ENCODE peak calls at places on chromosomes 6 and 20, in seven cellular contexts. One of them, this sample, is unnamed.
A peak's percentile ranks its signal among the peaks of the same experiment; 100 is the strongest.

GRCh38 chr6:28884423-28885148 is 39.2 kb downstream of the TRIM27 start:
- DNase-seq in left ventricle myocardium inferior: no peak
- DNase-seq in fibroblast of lung: no peak
- DNase-seq in neural crest cell: no peak
- DNase-seq in cardiac muscle cell: no peak
- DNase-seq in AG04449: no peak
- DNase-seq in OCI-LY7: no peak
- DNase-seq in this sample: peak; percentile 85

GRCh38 chr20:50376179-50376887 is 133.8 kb upstream of the PTPN1 start:
- DNase-seq in neural crest cell: no peak
- DNase-seq in OCI-LY7: no peak
- DNase-seq in cardiac muscle cell: no peak
- DNase-seq in left ventricle myocardium inferior: no peak
- DNase-seq in AG04449: no peak
- DNase-seq in fibroblast of lung: no peak
- DNase-seq in this sample: no peak

GRCh38 chr6:63634630-63635029 is 972 bp upstream of the PHF3 start:
- DNase-seq in neural crest cell: no peak
- DNase-seq in AG04449: no peak
- DNase-seq in OCI-LY7: peak; percentile 10
- DNase-seq in fibroblast of lung: no peak
- DNase-seq in left ventricle myocardium inferior: no peak
- DNase-seq in cardiac muscle cell: peak; percentile 33
- DNase-seq in this sample: no peak

GRCh38 chr6:26550250-26550993 is 12.3 kb downstream of the HMGN4 start:
- DNase-seq in OCI-LY7: peak; percentile 80
- DNase-seq in AG04449: no peak
- DNase-seq in neural crest cell: peak; percentile 62
- DNase-seq in left ventricle myocardium inferior: peak; percentile 56
- DNase-seq in cardiac muscle cell: peak; percentile 70
- DNase-seq in fibroblast of lung: peak; percentile 45
- DNase-seq in this sample: peak; percentile 72

GRCh38 chr6:14912226-14912625 is 333.6 kb upstream of the JARID2 start:
- DNase-seq in neural crest cell: no peak
- DNase-seq in AG04449: no peak
- DNase-seq in left ventricle myocardium inferior: no peak
- DNase-seq in OCI-LY7: no peak
- DNase-seq in cardiac muscle cell: no peak
- DNase-seq in fibroblast of lung: no peak
- DNase-seq in this sample: no peak

GRCh38 chr6:11162262-11162661 is 50.7 kb upstream of the ERVFRD-1 start:
- DNase-seq in AG04449: no peak
- DNase-seq in OCI-LY7: no peak
- DNase-seq in fibroblast of lung: no peak
- DNase-seq in cardiac muscle cell: no peak
- DNase-seq in neural crest cell: no peak
- DNase-seq in left ventricle myocardium inferior: no peak
- DNase-seq in this sample: no peak

GRCh38 chr6:56906752-56907151 is 48.2 kb upstream of the BEND6 start:
- DNase-seq in fibroblast of lung: no peak
- DNase-seq in neural crest cell: no peak
- DNase-seq in cardiac muscle cell: no peak
- DNase-seq in OCI-LY7: no peak
- DNase-seq in AG04449: no peak
- DNase-seq in left ventricle myocardium inferior: no peak
- DNase-seq in this sample: no peak

GRCh38 chr20:37204056-37204455 is 24.7 kb upstream of the MROH8 start:
- DNase-seq in OCI-LY7: no peak
- DNase-seq in left ventricle myocardium inferior: no peak
- DNase-seq in fibroblast of lung: no peak
- DNase-seq in AG04449: no peak
- DNase-seq in neural crest cell: no peak
- DNase-seq in cardiac muscle cell: no peak
- DNase-seq in this sample: no peak

GRCh38 chr6:346389-347030 is 45.0 kb upstream of the IRF4 start:
- DNase-seq in fibroblast of lung: peak; percentile 43
- DNase-seq in cardiac muscle cell: no peak
- DNase-seq in OCI-LY7: no peak
- DNase-seq in left ventricle myocardium inferior: no peak
- DNase-seq in neural crest cell: no peak
- DNase-seq in AG04449: peak; percentile 10
- DNase-seq in this sample: no peak

GRCh38 chr6:139846538-139847321 is 472.3 kb upstream of the CITED2 start:
- DNase-seq in cardiac muscle cell: peak; percentile 17
- DNase-seq in neural crest cell: no peak
- DNase-seq in left ventricle myocardium inferior: no peak
- DNase-seq in OCI-LY7: no peak
- DNase-seq in fibroblast of lung: no peak
- DNase-seq in AG04449: no peak
- DNase-seq in this sample: no peak

GRCh38 chr6:147205690-147206600 is 1.7 kb downstream of the STXBP5 start:
- DNase-seq in cardiac muscle cell: no peak
- DNase-seq in neural crest cell: no peak
- DNase-seq in fibroblast of lung: peak; percentile 56
- DNase-seq in left ventricle myocardium inferior: no peak
- DNase-seq in AG04449: no peak
- DNase-seq in OCI-LY7: no peak
- DNase-seq in this sample: no peak

GRCh38 chr6:82385102-82385501 is 21.5 kb downstream of the TPBG start:
- DNase-seq in fibroblast of lung: no peak
- DNase-seq in neural crest cell: no peak
- DNase-seq in OCI-LY7: no peak
- DNase-seq in AG04449: no peak
- DNase-seq in cardiac muscle cell: no peak
- DNase-seq in left ventricle myocardium inferior: no peak
- DNase-seq in this sample: no peak

GRCh38 chr6:139742671-139743070 is 368.2 kb upstream of the CITED2 start:
- DNase-seq in left ventricle myocardium inferior: no peak
- DNase-seq in fibroblast of lung: no peak
- DNase-seq in neural crest cell: no peak
- DNase-seq in AG04449: no peak
- DNase-seq in OCI-LY7: no peak
- DNase-seq in cardiac muscle cell: no peak
- DNase-seq in this sample: no peak

GRCh38 chr6:140061422-140062041 is 687.1 kb upstream of the CITED2 start:
- DNase-seq in OCI-LY7: no peak
- DNase-seq in left ventricle myocardium inferior: no peak
- DNase-seq in AG04449: no peak
- DNase-seq in cardiac muscle cell: no peak
- DNase-seq in fibroblast of lung: no peak
- DNase-seq in neural crest cell: no peak
- DNase-seq in this sample: no peak

GRCh38 chr20:17936791-17937687 is 31.6 kb downstream of the SNX5 start:
- DNase-seq in OCI-LY7: no peak
- DNase-seq in cardiac muscle cell: peak; percentile 51
- DNase-seq in AG04449: no peak
- DNase-seq in fibroblast of lung: peak; percentile 93
- DNase-seq in neural crest cell: no peak
- DNase-seq in left ventricle myocardium inferior: peak; percentile 76
- DNase-seq in this sample: no peak

GRCh38 chr6:25017486-25017885 is 81.7 kb upstream of the RIPOR2 start:
- DNase-seq in neural crest cell: no peak
- DNase-seq in AG04449: no peak
- DNase-seq in OCI-LY7: peak; percentile 31
- DNase-seq in cardiac muscle cell: no peak
- DNase-seq in left ventricle myocardium inferior: no peak
- DNase-seq in fibroblast of lung: no peak
- DNase-seq in this sample: no peak

GRCh38 chr6:158311193-158311592 is 1.1 kb upstream of the TULP4 start:
- DNase-seq in fibroblast of lung: no peak
- DNase-seq in neural crest cell: no peak
- DNase-seq in cardiac muscle cell: no peak
- DNase-seq in AG04449: no peak
- DNase-seq in left ventricle myocardium inferior: peak; percentile 17
- DNase-seq in OCI-LY7: no peak
- DNase-seq in this sample: no peak

GRCh38 chr20:31704225-31705119 is 18.2 kb downstream of the BCL2L1 start:
- DNase-seq in OCI-LY7: no peak
- DNase-seq in left ventricle myocardium inferior: peak; percentile 34
- DNase-seq in neural crest cell: no peak
- DNase-seq in AG04449: no peak
- DNase-seq in cardiac muscle cell: no peak
- DNase-seq in fibroblast of lung: no peak
- DNase-seq in this sample: no peak

GRCh38 chr6:97136644-97137358 is 146.2 kb downstream of the MMS22L start:
- DNase-seq in OCI-LY7: no peak
- DNase-seq in AG04449: no peak
- DNase-seq in left ventricle myocardium inferior: no peak
- DNase-seq in cardiac muscle cell: no peak
- DNase-seq in fibroblast of lung: no peak
- DNase-seq in neural crest cell: no peak
- DNase-seq in this sample: no peak

GRCh38 chr6:157762636-157763035 is 60.4 kb upstream of the SNX9 start:
- DNase-seq in AG04449: no peak
- DNase-seq in neural crest cell: no peak
- DNase-seq in left ventricle myocardium inferior: no peak
- DNase-seq in cardiac muscle cell: no peak
- DNase-seq in fibroblast of lung: peak; percentile 29
- DNase-seq in OCI-LY7: peak; percentile 51
- DNase-seq in this sample: peak; percentile 49

GRCh38 chr20:2538356-2538755 is 2.0 kb downstream of the TMC2 start:
- DNase-seq in OCI-LY7: no peak
- DNase-seq in cardiac muscle cell: no peak
- DNase-seq in AG04449: no peak
- DNase-seq in neural crest cell: no peak
- DNase-seq in left ventricle myocardium inferior: no peak
- DNase-seq in fibroblast of lung: no peak
- DNase-seq in this sample: no peak

GRCh38 chr6:104954091-104954797 is 2.7 kb upstream of the LIN28B start:
- DNase-seq in OCI-LY7: no peak
- DNase-seq in left ventricle myocardium inferior: no peak
- DNase-seq in fibroblast of lung: no peak
- DNase-seq in AG04449: no peak
- DNase-seq in neural crest cell: no peak
- DNase-seq in cardiac muscle cell: peak; percentile 47
- DNase-seq in this sample: no peak

GRCh38 chr20:4866429-4866828 is 134.9 kb downstream of the SLC23A2 start:
- DNase-seq in cardiac muscle cell: no peak
- DNase-seq in neural crest cell: no peak
- DNase-seq in fibroblast of lung: no peak
- DNase-seq in AG04449: no peak
- DNase-seq in OCI-LY7: no peak
- DNase-seq in left ventricle myocardium inferior: no peak
- DNase-seq in this sample: no peak

GRCh38 chr20:10793741-10794140 is 119.9 kb upstream of the JAG1 start:
- DNase-seq in OCI-LY7: no peak
- DNase-seq in cardiac muscle cell: no peak
- DNase-seq in left ventricle myocardium inferior: no peak
- DNase-seq in neural crest cell: peak; percentile 4
- DNase-seq in fibroblast of lung: no peak
- DNase-seq in AG04449: no peak
- DNase-seq in this sample: no peak

GRCh38 chr6:168525926-168526630 is 85.1 kb downstream of the SMOC2 start:
- DNase-seq in fibroblast of lung: no peak
- DNase-seq in AG04449: no peak
- DNase-seq in OCI-LY7: no peak
- DNase-seq in cardiac muscle cell: no peak
- DNase-seq in left ventricle myocardium inferior: no peak
- DNase-seq in neural crest cell: no peak
- DNase-seq in this sample: no peak

GRCh38 chr20:60381643-60382400 is 423.6 kb downstream of the CDH26 start:
- DNase-seq in AG04449: no peak
- DNase-seq in left ventricle myocardium inferior: no peak
- DNase-seq in fibroblast of lung: peak; percentile 11
- DNase-seq in cardiac muscle cell: no peak
- DNase-seq in OCI-LY7: no peak
- DNase-seq in neural crest cell: no peak
- DNase-seq in this sample: no peak

GRCh38 chr6:29628419-29629281 is 4.3 kb downstream of the GABBR1 start:
- DNase-seq in AG04449: no peak
- DNase-seq in cardiac muscle cell: peak; percentile 91
- DNase-seq in OCI-LY7: peak; percentile 75
- DNase-seq in neural crest cell: peak; percentile 74
- DNase-seq in fibroblast of lung: peak; percentile 69
- DNase-seq in left ventricle myocardium inferior: peak; percentile 77
- DNase-seq in this sample: peak; percentile 67

GRCh38 chr6:73803562-73804221 is 107.7 kb downstream of the CD109 start:
- DNase-seq in OCI-LY7: peak; percentile 4
- DNase-seq in cardiac muscle cell: peak; percentile 51
- DNase-seq in AG04449: peak; percentile 98
- DNase-seq in fibroblast of lung: peak; percentile 93
- DNase-seq in neural crest cell: peak; percentile 48
- DNase-seq in left ventricle myocardium inferior: no peak
- DNase-seq in this sample: peak; percentile 6
- TF ChIP-seq CTCF in OCI-LY7: peak; percentile 72
- TF ChIP-seq CTCF in cardiac muscle cell: peak; percentile 68
- TF ChIP-seq CTCF in AG04449: peak; percentile 62
- TF ChIP-seq CTCF in fibroblast of lung: peak; percentile 53
- TF ChIP-seq CTCF in neural crest cell: peak; percentile 64
- TF ChIP-seq CTCF in left ventricle myocardium inferior: peak; percentile 45
- TF ChIP-seq CTCF in this sample: no peak

GRCh38 chr20:46438156-46438750 is 31.8 kb upstream of the ELMO2 start:
- DNase-seq in left ventricle myocardium inferior: no peak
- DNase-seq in OCI-LY7: peak; percentile 36
- DNase-seq in fibroblast of lung: peak; percentile 67
- DNase-seq in AG04449: no peak
- DNase-seq in cardiac muscle cell: peak; percentile 37
- DNase-seq in neural crest cell: no peak
- DNase-seq in this sample: peak; percentile 14
- TF ChIP-seq CTCF in left ventricle myocardium inferior: peak; percentile 45
- TF ChIP-seq CTCF in OCI-LY7: peak; percentile 64
- TF ChIP-seq CTCF in fibroblast of lung: peak; percentile 57
- TF ChIP-seq CTCF in AG04449: peak; percentile 42
- TF ChIP-seq CTCF in cardiac muscle cell: peak; percentile 48
- TF ChIP-seq CTCF in neural crest cell: peak; percentile 52
- TF ChIP-seq CTCF in this sample: peak; percentile 19

DNA sequence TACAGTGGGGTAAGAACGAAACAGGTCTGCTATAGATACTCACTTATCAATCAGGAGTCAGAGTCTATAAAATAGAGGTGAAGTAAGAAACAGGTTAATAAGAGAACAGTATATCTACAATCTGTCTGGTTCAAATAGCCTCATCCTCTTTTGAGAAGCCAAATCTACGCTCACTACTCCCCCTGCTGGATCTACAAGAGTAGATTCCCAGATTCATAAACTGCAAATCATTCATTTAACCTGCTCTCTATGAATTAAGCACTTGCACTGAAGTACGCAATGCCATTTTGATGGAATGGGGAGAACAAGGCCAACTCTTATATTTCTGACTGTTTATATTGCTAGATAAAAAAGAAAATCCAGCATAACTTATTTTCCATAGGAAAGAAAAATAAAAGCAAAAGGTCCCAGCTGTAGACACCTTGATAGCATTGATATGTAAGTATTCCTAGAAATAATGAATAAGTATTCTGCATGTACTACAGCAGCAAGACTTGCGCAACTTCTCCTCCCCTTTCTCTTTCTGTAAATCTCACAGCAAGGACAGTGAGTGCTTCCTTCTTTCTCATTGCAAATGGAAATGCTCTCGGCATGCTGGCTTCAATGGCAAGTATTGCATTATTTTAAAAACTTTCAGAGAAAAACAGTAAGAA is 92.3 kb downstream of the RFX6 start:
- DNase-seq in left ventricle myocardium inferior: no peak
- DNase-seq in AG04449: no peak
- DNase-seq in cardiac muscle cell: peak; percentile 69
- DNase-seq in neural crest cell: peak; percentile 29
- DNase-seq in OCI-LY7: peak; percentile 57
- DNase-seq in fibroblast of lung: peak; percentile 63
- DNase-seq in this sample: peak; percentile 20
- TF ChIP-seq CTCF in left ventricle myocardium inferior: peak; percentile 71
- TF ChIP-seq CTCF in AG04449: peak; percentile 50
- TF ChIP-seq CTCF in cardiac muscle cell: peak; percentile 77
- TF ChIP-seq CTCF in neural crest cell: peak; percentile 80
- TF ChIP-seq CTCF in OCI-LY7: peak; percentile 87
- TF ChIP-seq CTCF in fibroblast of lung: peak; percentile 75
- TF ChIP-seq CTCF in this sample: peak; percentile 60

GRCh38 chr20:53291548-53291947 is 302.1 kb downstream of the ZNF217 start:
- DNase-seq in OCI-LY7: peak; percentile 30
- DNase-seq in neural crest cell: peak; percentile 13
- DNase-seq in fibroblast of lung: no peak
- DNase-seq in cardiac muscle cell: peak; percentile 35
- DNase-seq in left ventricle myocardium inferior: no peak
- DNase-seq in AG04449: no peak
- DNase-seq in this sample: peak; percentile 15
- TF ChIP-seq CTCF in OCI-LY7: peak; percentile 72
- TF ChIP-seq CTCF in neural crest cell: peak; percentile 44
- TF ChIP-seq CTCF in fibroblast of lung: no peak
- TF ChIP-seq CTCF in cardiac muscle cell: no peak
- TF ChIP-seq CTCF in left ventricle myocardium inferior: peak; percentile 14
- TF ChIP-seq CTCF in AG04449: no peak
- TF ChIP-seq CTCF in this sample: no peak

This sample was measured in activated CD8-positive, alpha-beta T cell treated with anti-CD3 and anti-CD28 coated beads for 36 hours.